ENCODE peak calls at places on chromosomes 12 and 14, in six cellular contexts. One of them, this sample, is unnamed.

GRCh38 chr14:56199095-56199975 is 81.1 kb downstream of the PELI2 start:
- DNase-seq in stomach: no peak
- DNase-seq in H1: no peak
- DNase-seq in breast epithelium: no peak
- DNase-seq in GM23338: no peak
- DNase-seq in K562: peak
- DNase-seq in this sample: no peak

GRCh38 chr14:71320734-71321555 is 413.7 kb downstream of the PCNX1 start:
- DNase-seq in GM23338: peak
- DNase-seq in breast epithelium: peak
- DNase-seq in stomach: peak
- DNase-seq in K562: peak
- DNase-seq in H1: peak
- DNase-seq in this sample: peak

GRCh38 chr12:24833513-24833912 is 115.4 kb downstream of the BCAT1 start:
- DNase-seq in stomach: no peak
- DNase-seq in K562: no peak
- DNase-seq in breast epithelium: no peak
- DNase-seq in GM23338: no peak
- DNase-seq in H1: no peak
- DNase-seq in this sample: no peak

GRCh38 chr12:52372216-52373154 is 5.2 kb upstream of the KRT85 start:
- DNase-seq in K562: peak
- DNase-seq in breast epithelium: peak
- DNase-seq in H1: peak
- DNase-seq in stomach: peak
- DNase-seq in GM23338: peak
- DNase-seq in this sample: peak

GRCh38 chr12:16345105-16345504 is 2.3 kb upstream of the MGST1 start:
- DNase-seq in K562: no peak
- DNase-seq in breast epithelium: no peak
- DNase-seq in stomach: no peak
- DNase-seq in GM23338: no peak
- DNase-seq in H1: no peak
- DNase-seq in this sample: no peak

GRCh38 chr12:64806593-64806992 is 17.9 kb upstream of the TBC1D30 start:
- DNase-seq in H1: no peak
- DNase-seq in breast epithelium: no peak
- DNase-seq in K562: no peak
- DNase-seq in GM23338: no peak
- DNase-seq in stomach: no peak
- DNase-seq in this sample: no peak

GRCh38 chr12:99810718-99811593 is 163.4 kb downstream of the GARIN6 start:
- DNase-seq in stomach: no peak
- DNase-seq in H1: no peak
- DNase-seq in K562: no peak
- DNase-seq in breast epithelium: no peak
- DNase-seq in GM23338: peak
- DNase-seq in this sample: no peak

GRCh38 chr14:58637391-58638230 is at the start of gene DACT1:
- DNase-seq in H1: peak
- DNase-seq in breast epithelium: no peak
- DNase-seq in GM23338: peak
- DNase-seq in stomach: peak
- DNase-seq in K562: peak
- DNase-seq in this sample: peak

GRCh38 chr14:89277229-89277628 is 139.8 kb downstream of the FOXN3 start:
- DNase-seq in GM23338: no peak
- DNase-seq in H1: no peak
- DNase-seq in K562: no peak
- DNase-seq in breast epithelium: no peak
- DNase-seq in stomach: no peak
- DNase-seq in this sample: no peak

GRCh38 chr12:56241424-56242205 is 11.8 kb downstream of the SLC39A5 start:
- DNase-seq in breast epithelium: no peak
- DNase-seq in GM23338: no peak
- DNase-seq in K562: no peak
- DNase-seq in H1: no peak
- DNase-seq in stomach: no peak
- DNase-seq in this sample: no peak

GRCh38 chr12:31226639-31227038 is 99.3 kb downstream of the SINHCAF start:
- DNase-seq in stomach: no peak
- DNase-seq in H1: no peak
- DNase-seq in K562: no peak
- DNase-seq in breast epithelium: no peak
- DNase-seq in GM23338: no peak
- DNase-seq in this sample: no peak

GRCh38 chr12:86826051-86826450 is 569.9 kb upstream of the MGAT4C start:
- DNase-seq in H1: no peak
- DNase-seq in stomach: no peak
- DNase-seq in breast epithelium: no peak
- DNase-seq in GM23338: no peak
- DNase-seq in K562: no peak
- DNase-seq in this sample: no peak

GRCh38 chr14:100874051-100874410 is 29.5 kb downstream of the RTL1 start:
- DNase-seq in stomach: no peak
- DNase-seq in H1: no peak
- DNase-seq in GM23338: no peak
- DNase-seq in breast epithelium: no peak
- DNase-seq in K562: no peak
- DNase-seq in this sample: no peak

GRCh38 chr12:104669057-104669770 is 212.5 kb downstream of the CHST11 start:
- DNase-seq in stomach: peak
- DNase-seq in GM23338: peak
- DNase-seq in breast epithelium: no peak
- DNase-seq in H1: no peak
- DNase-seq in K562: peak
- DNase-seq in this sample: peak

GRCh38 chr12:2183556-2184541 is 131.1 kb downstream of the CACNA1C start:
- DNase-seq in H1: no peak
- DNase-seq in breast epithelium: no peak
- DNase-seq in stomach: no peak
- DNase-seq in K562: no peak
- DNase-seq in GM23338: peak
- DNase-seq in this sample: no peak

GRCh38 chr12:110937104-110937641 is 16.8 kb upstream of the MYL2 start:
- DNase-seq in K562: peak
- DNase-seq in GM23338: peak
- DNase-seq in stomach: peak
- DNase-seq in H1: peak
- DNase-seq in breast epithelium: peak
- DNase-seq in this sample: peak

GRCh38 chr12:125110641-125111360 is 45.6 kb downstream of the AACS start:
- DNase-seq in GM23338: no peak
- DNase-seq in breast epithelium: no peak
- DNase-seq in K562: no peak
- DNase-seq in stomach: no peak
- DNase-seq in H1: no peak
- DNase-seq in this sample: peak

GRCh38 chr12:12072064-12072760 is 1.5 kb downstream of the BCL2L14 start:
- DNase-seq in breast epithelium: no peak
- DNase-seq in H1: no peak
- DNase-seq in K562: no peak
- DNase-seq in stomach: peak
- DNase-seq in GM23338: no peak
- DNase-seq in this sample: peak

GRCh38 chr14:104366931-104367810 is 212.4 kb upstream of the C14orf180 start:
- DNase-seq in GM23338: no peak
- DNase-seq in H1: no peak
- DNase-seq in stomach: no peak
- DNase-seq in K562: no peak
- DNase-seq in breast epithelium: no peak
- DNase-seq in this sample: no peak

GRCh38 chr14:80692903-80693302 is 248.6 kb downstream of the CEP128 start:
- DNase-seq in K562: no peak
- DNase-seq in H1: no peak
- DNase-seq in stomach: no peak
- DNase-seq in GM23338: no peak
- DNase-seq in breast epithelium: no peak
- DNase-seq in this sample: no peak

GRCh38 chr12:57195186-57195585 is 21.4 kb upstream of the NXPH4 start:
- DNase-seq in stomach: no peak
- DNase-seq in H1: no peak
- DNase-seq in breast epithelium: no peak
- DNase-seq in K562: no peak
- DNase-seq in GM23338: no peak
- DNase-seq in this sample: no peak

GRCh38 chr14:86990396-86990795 is 1002.6 kb downstream of the GALC start:
- DNase-seq in H1: no peak
- DNase-seq in K562: no peak
- DNase-seq in breast epithelium: no peak
- DNase-seq in stomach: no peak
- DNase-seq in GM23338: no peak
- DNase-seq in this sample: no peak

GRCh38 chr12:76449572-76449971 is 101.4 kb upstream of the BBS10 start:
- DNase-seq in H1: no peak
- DNase-seq in GM23338: no peak
- DNase-seq in breast epithelium: no peak
- DNase-seq in K562: no peak
- DNase-seq in stomach: no peak
- DNase-seq in this sample: no peak

GRCh38 chr12:42482086-42482819 is 107.3 kb downstream of the PRICKLE1 start:
- DNase-seq in GM23338: no peak
- DNase-seq in breast epithelium: no peak
- DNase-seq in stomach: peak
- DNase-seq in K562: no peak
- DNase-seq in H1: no peak
- DNase-seq in this sample: peak
- TF ChIP-seq POLR2AphosphoS5 in GM23338: no peak
- TF ChIP-seq POLR2AphosphoS5 in breast epithelium: peak
- TF ChIP-seq POLR2AphosphoS5 in stomach: no peak
- TF ChIP-seq POLR2AphosphoS5 in K562: no peak
- TF ChIP-seq POLR2AphosphoS5 in H1: no peak
- TF ChIP-seq POLR2AphosphoS5 in this sample: peak

GRCh38 chr14:53019391-53019790 is 68.5 kb upstream of the FERMT2 start:
- DNase-seq in H1: no peak
- DNase-seq in stomach: no peak
- DNase-seq in breast epithelium: no peak
- DNase-seq in GM23338: no peak
- DNase-seq in K562: no peak
- DNase-seq in this sample: no peak

GRCh38 chr14:53016491-53016890 is 65.6 kb upstream of the FERMT2 start:
- DNase-seq in H1: no peak
- DNase-seq in stomach: no peak
- DNase-seq in K562: no peak
- DNase-seq in breast epithelium: no peak
- DNase-seq in GM23338: no peak
- DNase-seq in this sample: no peak

GRCh38 chr14:53020193-53020932 is 69.5 kb upstream of the FERMT2 start:
- DNase-seq in breast epithelium: no peak
- DNase-seq in stomach: no peak
- DNase-seq in H1: no peak
- DNase-seq in GM23338: peak
- DNase-seq in K562: no peak
- DNase-seq in this sample: no peak

GRCh38 chr14:53017837-53018236 is 67.0 kb upstream of the FERMT2 start:
- DNase-seq in K562: no peak
- DNase-seq in GM23338: no peak
- DNase-seq in breast epithelium: no peak
- DNase-seq in stomach: no peak
- DNase-seq in H1: no peak
- DNase-seq in this sample: no peak

GRCh38 chr14:53016919-53017318 is 66.1 kb upstream of the FERMT2 start:
- DNase-seq in K562: no peak
- DNase-seq in breast epithelium: no peak
- DNase-seq in H1: no peak
- DNase-seq in GM23338: no peak
- DNase-seq in stomach: no peak
- DNase-seq in this sample: no peak
- H3K27ac ChIP-seq in K562: no peak
- H3K27ac ChIP-seq in breast epithelium: no peak
- H3K27ac ChIP-seq in H1: no peak
- H3K27ac ChIP-seq in GM23338: no peak
- H3K27ac ChIP-seq in stomach: no peak
- H3K27ac ChIP-seq in this sample: no peak

GRCh38 chr12:6946033-6946919 is 2.5 kb downstream of the C12orf57 start:
- DNase-seq in H1: peak
- DNase-seq in GM23338: peak
- DNase-seq in breast epithelium: peak
- DNase-seq in K562: peak
- DNase-seq in stomach: peak
- DNase-seq in this sample: peak

GRCh38 chr12:6945613-6946012 is 1.8 kb downstream of the C12orf57 start:
- DNase-seq in stomach: no peak
- DNase-seq in GM23338: no peak
- DNase-seq in breast epithelium: no peak
- DNase-seq in H1: no peak
- DNase-seq in K562: no peak
- DNase-seq in this sample: no peak

GRCh38 chr12:6947615-6948014 is 3.5 kb upstream of the PTPN6 start:
- DNase-seq in K562: no peak
- DNase-seq in H1: no peak
- DNase-seq in GM23338: no peak
- DNase-seq in breast epithelium: no peak
- DNase-seq in stomach: no peak
- DNase-seq in this sample: no peak

GRCh38 chr12:6949063-6949594 is 2.0 kb upstream of the PTPN6 start:
- DNase-seq in breast epithelium: no peak
- DNase-seq in K562: no peak
- DNase-seq in H1: no peak
- DNase-seq in stomach: no peak
- DNase-seq in GM23338: no peak
- DNase-seq in this sample: no peak

GRCh38 chr12:6946920-6947374 is 3.1 kb downstream of the C12orf57 start:
- DNase-seq in stomach: no peak
- DNase-seq in H1: no peak
- DNase-seq in breast epithelium: no peak
- DNase-seq in GM23338: no peak
- DNase-seq in K562: no peak
- DNase-seq in this sample: no peak
- TF ChIP-seq POLR2AphosphoS5 in stomach: no peak
- TF ChIP-seq POLR2AphosphoS5 in H1: no peak
- TF ChIP-seq POLR2AphosphoS5 in breast epithelium: no peak
- TF ChIP-seq POLR2AphosphoS5 in GM23338: no peak
- TF ChIP-seq POLR2AphosphoS5 in K562: no peak
- TF ChIP-seq POLR2AphosphoS5 in this sample: no peak

GRCh38 chr12:9345163-9345562 is 137.0 kb upstream of the PZP start:
- DNase-seq in K562: no peak
- DNase-seq in breast epithelium: no peak
- DNase-seq in stomach: no peak
- DNase-seq in H1: no peak
- DNase-seq in GM23338: no peak
- DNase-seq in this sample: no peak

GRCh38 chr12:9347328-9348127 is 139.3 kb upstream of the PZP start:
- DNase-seq in stomach: no peak
- DNase-seq in H1: no peak
- DNase-seq in K562: no peak
- DNase-seq in GM23338: no peak
- DNase-seq in breast epithelium: no peak
- DNase-seq in this sample: no peak

GRCh38 chr12:9346866-9347327 is 138.7 kb upstream of the PZP start:
- DNase-seq in GM23338: no peak
- DNase-seq in breast epithelium: no peak
- DNase-seq in H1: no peak
- DNase-seq in stomach: no peak
- DNase-seq in K562: no peak
- DNase-seq in this sample: no peak

GRCh38 chr12:9342614-9343353 is 134.6 kb upstream of the PZP start:
- DNase-seq in stomach: no peak
- DNase-seq in H1: no peak
- DNase-seq in K562: no peak
- DNase-seq in breast epithelium: no peak
- DNase-seq in GM23338: no peak
- DNase-seq in this sample: no peak

GRCh38 chr12:9344540-9344939 is 136.3 kb upstream of the PZP start:
- DNase-seq in GM23338: no peak
- DNase-seq in stomach: no peak
- DNase-seq in breast epithelium: no peak
- DNase-seq in H1: no peak
- DNase-seq in K562: no peak
- DNase-seq in this sample: no peak
- H3K27ac ChIP-seq in GM23338: no peak
- H3K27ac ChIP-seq in stomach: no peak
- H3K27ac ChIP-seq in breast epithelium: no peak
- H3K27ac ChIP-seq in H1: no peak
- H3K27ac ChIP-seq in K562: no peak
- H3K27ac ChIP-seq in this sample: no peak